ENCODE peak calls at places on chromosomes 12 and 14, in seven cellular contexts. A is nephron progenitor cell, G is endodermal cell, J is AG09309, S is PC-3, H is lower leg skin, O is IMR-90. W is an unnamed sample.
A peak's percentile ranks its signal among the peaks of the same experiment; 100 is the strongest.

GRCh38 chr12:97300921-97301320 is 161.7 kb upstream of the RMST start:
- DNase-seq in A (no peak), G (peak; percentile 77), J (no peak), S (no peak), H (no peak), O (no peak), W (no peak)

GRCh38 chr12:59973515-59973914 is 377.7 kb downstream of the SLC16A7 start:
- DNase-seq in A (no peak), G (no peak), J (peak; percentile 82), S (peak; percentile 92), H (no peak), O (peak; percentile 75), W (peak; percentile 50)

GRCh38 chr14:39442293-39442692 is 10.1 kb upstream of the FBXO33 start:
- DNase-seq in A (no peak), G (no peak), J (no peak), S (no peak), H (no peak), O (peak; percentile 37), W (peak; percentile 63)

GRCh38 chr12:27468241-27468640 is 21.7 kb downstream of the SMCO2 start:
- DNase-seq in A (no peak), G (no peak), J (no peak), S (no peak), H (no peak), O (no peak), W (peak; percentile 13)

GRCh38 chr12:29796823-29797263 is 13.1 kb upstream of the TMTC1 start:
- DNase-seq in A (no peak), G (no peak), J (peak; percentile 70), S (peak; percentile 98), H (no peak), O (peak; percentile 97), W (peak; percentile 89)

GRCh38 chr12:98793121-98793520 is 148.0 kb downstream of the APAF1 start:
- DNase-seq in A (no peak), G (no peak), J (no peak), S (no peak), H (no peak), O (no peak), W (no peak)

GRCh38 chr12:106914796-106915634 is 40.7 kb upstream of the TMEM263 start:
- DNase-seq in A (no peak), G (no peak), J (no peak), S (no peak), H (no peak), O (no peak), W (no peak)

GRCh38 chr12:87302126-87302732 is 727.0 kb downstream of the C12orf50 start:
- DNase-seq in A (no peak), G (no peak), J (no peak), S (no peak), H (no peak), O (peak; percentile 8), W (no peak)

GRCh38 chr12:953776-954175 is 4.3 kb upstream of the RAD52 start:
- DNase-seq in A (no peak), G (no peak), J (peak; percentile 16), S (peak; percentile 68), H (no peak), O (peak; percentile 68), W (peak; percentile 52)

GRCh38 chr14:90651405-90651804 is 164.8 kb downstream of the TTC7B start:
- DNase-seq in A (no peak), G (no peak), J (no peak), S (no peak), H (no peak), O (no peak), W (no peak)

GRCh38 chr12:58540480-58541299 is 379.6 kb downstream of the LRIG3 start:
- DNase-seq in A (peak; percentile 77), G (peak; percentile 96), J (peak; percentile 71), S (peak; percentile 92), H (peak; percentile 94), O (peak; percentile 91), W (peak; percentile 78)

GRCh38 chr14:51066576-51066975 is 28.3 kb downstream of the TRIM9 start:
- DNase-seq in A (no peak), G (no peak), J (no peak), S (no peak), H (no peak), O (no peak), W (no peak)

GRCh38 chr14:55749946-55750345 is 169.9 kb downstream of the KTN1 start:
- DNase-seq in A (no peak), G (no peak), J (no peak), S (no peak), H (peak; percentile 40), O (no peak), W (no peak)

GRCh38 chr12:51171884-51172514 is 936 bp downstream of the TFCP2 start:
- DNase-seq in A (no peak), G (no peak), J (no peak), S (peak; percentile 1), H (no peak), O (peak; percentile 48), W (peak; percentile 8)

GRCh38 chr12:92070054-92070863 is 75.4 kb downstream of the BTG1 start:
- DNase-seq in A (no peak), G (no peak), J (no peak), S (no peak), H (no peak), O (no peak), W (no peak)

GRCh38 chr12:26156996-26157395 is 32.2 kb upstream of the BHLHE41 start:
- DNase-seq in A (no peak), G (no peak), J (no peak), S (no peak), H (no peak), O (no peak), W (no peak)

GRCh38 chr14:50758945-50759344 is 72.0 kb downstream of the NIN start:
- DNase-seq in A (no peak), G (no peak), J (no peak), S (no peak), H (no peak), O (no peak), W (no peak)

GRCh38 chr12:92927055-92927435 is 2.0 kb downstream of the EEA1 start:
- DNase-seq in A (no peak), G (peak; percentile 61), J (peak; percentile 18), S (peak; percentile 56), H (no peak), O (peak; percentile 28), W (peak; percentile 57)

GRCh38 chr14:68753696-68754095 is 39.2 kb downstream of the ZFP36L1 start:
- DNase-seq in A (no peak), G (no peak), J (peak; percentile 46), S (no peak), H (no peak), O (peak; percentile 24), W (no peak)

GRCh38 chr14:105432657-105433056 is 13.0 kb downstream of the MTA1 start:
- DNase-seq in A (no peak), G (no peak), J (no peak), S (no peak), H (no peak), O (no peak), W (no peak)

GRCh38 chr12:67988600-67988999 is 647 bp upstream of the IFNG-AS1 start:
- DNase-seq in A (no peak), G (no peak), J (no peak), S (no peak), H (no peak), O (no peak), W (no peak)

DNA sequence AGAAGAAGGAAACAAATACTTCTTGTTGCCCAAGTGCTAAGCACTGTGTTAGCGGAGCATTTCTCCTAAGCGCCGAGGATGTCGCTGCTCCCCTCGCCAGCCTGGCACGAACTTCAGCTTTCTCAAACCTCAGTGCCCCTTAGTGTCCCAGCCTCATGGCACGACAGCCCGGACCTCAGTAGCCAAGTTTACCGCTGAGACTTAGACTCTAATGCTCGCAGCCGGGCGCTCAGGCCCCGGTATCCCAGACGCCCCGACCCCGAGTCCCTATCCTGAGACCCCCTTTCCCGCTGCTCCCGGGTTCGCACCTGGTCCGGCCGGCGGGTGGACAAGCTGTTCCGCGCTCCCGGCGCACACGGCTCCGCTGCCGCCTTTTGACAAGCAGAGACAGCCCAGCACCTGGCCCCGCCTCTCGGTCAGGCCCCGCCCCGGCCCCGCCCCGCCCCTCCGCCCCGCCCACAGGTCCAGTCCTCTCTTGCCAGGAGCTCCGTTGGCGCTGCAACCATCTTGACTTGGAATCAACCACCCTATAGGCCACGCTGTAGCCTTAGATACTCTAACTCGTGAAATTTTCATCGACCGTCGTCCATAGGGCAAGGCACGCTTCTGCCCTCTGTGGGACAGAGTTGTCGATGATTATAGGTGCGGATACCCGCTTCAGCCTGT is at the start of gene VDR:
- DNase-seq in A (peak; percentile 78), G (peak; percentile 100), J (no peak), S (peak; percentile 75), H (peak; percentile 95), O (peak; percentile 65), W (peak; percentile 90)
- TF ChIP-seq CTCF in A (no peak), G (no peak), J (peak; percentile 30), S (peak; percentile 14), H (no peak), O (peak; percentile 31), W (no peak)

DNA sequence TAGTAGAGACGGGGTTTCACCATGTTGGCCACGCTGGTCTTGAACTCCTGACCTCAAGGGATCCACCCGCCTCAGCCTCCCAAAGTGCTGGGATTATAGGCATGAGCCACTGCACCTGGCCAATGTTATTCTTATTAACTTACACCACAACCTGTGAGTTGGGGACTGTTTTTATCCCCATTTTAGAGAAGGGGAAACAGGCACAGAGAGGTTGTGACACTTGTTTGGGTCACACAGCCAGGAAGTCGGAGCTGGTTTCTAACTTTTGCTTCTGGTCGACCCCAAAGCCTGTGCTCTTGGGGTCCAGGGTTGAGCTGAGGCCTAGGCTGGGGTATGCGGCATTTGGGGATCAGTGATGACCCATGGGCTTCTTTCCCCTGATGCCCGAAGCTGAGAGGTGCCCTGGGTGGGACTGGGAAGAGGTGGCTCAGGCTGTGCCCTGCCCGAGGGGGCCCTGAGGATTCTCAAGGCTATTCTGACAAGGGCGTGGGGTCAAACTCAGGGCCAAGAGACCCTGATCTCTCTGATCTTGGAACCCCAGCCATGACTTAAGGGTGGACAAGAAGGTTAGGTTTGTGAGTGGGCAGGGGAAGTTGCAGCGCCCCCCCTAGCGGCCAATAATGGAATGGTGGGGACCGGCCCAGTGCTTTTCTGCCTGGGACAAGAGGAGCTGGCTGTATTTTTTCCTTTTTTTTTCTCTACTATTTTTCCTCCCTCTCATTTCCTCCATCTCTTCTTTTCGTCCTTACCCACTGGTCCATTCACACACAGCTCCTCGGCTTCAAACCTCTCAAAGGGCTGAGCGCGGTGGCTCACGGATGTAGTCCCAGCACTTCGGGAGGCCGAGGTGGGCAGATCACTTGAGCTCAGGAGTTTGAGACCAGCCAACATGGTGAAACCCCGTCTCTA is 3.0 kb downstream of the SDSL start:
- DNase-seq in A (peak; percentile 77), G (peak; percentile 96), J (no peak), S (peak; percentile 59), H (peak; percentile 89), O (peak; percentile 48), W (peak; percentile 54)
- TF ChIP-seq CTCF in A (peak; percentile 93), G (peak; percentile 97), J (peak; percentile 92), S (peak; percentile 94), H (no peak), O (peak; percentile 84), W (peak; percentile 83)

GRCh38 chr14:94364964-94365363 is 23.4 kb downstream of the SERPINA1 start:
- DNase-seq in A (no peak), G (peak; percentile 40), J (no peak), S (no peak), H (peak; percentile 54), O (no peak), W (no peak)
- TF ChIP-seq CTCF in A (no peak), G (no peak), J (no peak), S (no peak), H (no peak), O (no peak), W (no peak)

DNA sequence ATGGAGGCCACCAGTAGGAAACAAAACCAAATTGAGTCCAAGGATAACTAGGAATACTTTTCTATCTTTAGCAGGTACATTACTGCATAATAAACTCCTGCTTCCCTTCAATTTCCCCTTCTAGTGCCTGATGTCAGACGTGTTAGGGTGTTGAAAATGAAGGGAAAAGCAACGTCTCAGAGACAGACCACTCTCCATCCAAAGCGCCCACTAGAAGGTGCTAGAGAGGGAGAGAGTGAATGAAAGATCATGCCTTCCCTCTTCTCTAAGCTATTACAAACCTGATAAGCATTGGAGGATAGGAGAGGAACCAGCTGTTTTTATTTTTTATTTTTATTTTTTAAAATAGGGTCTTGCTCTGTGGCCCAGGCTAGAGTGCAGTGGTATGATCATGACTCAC is 64.1 kb downstream of the ZNF641 start:
- DNase-seq in A (no peak), G (peak; percentile 80), J (no peak), S (peak; percentile 16), H (no peak), O (no peak), W (peak; percentile 9)
- TF ChIP-seq CTCF in A (peak; percentile 23), G (peak; percentile 81), J (peak; percentile 51), S (peak; percentile 55), H (no peak), O (peak; percentile 7), W (no peak)

W was measured in MCF 10A.